ENCODE peak calls at places on chromosome 22, in ten cellular contexts. Z is CD8-positive, alpha-beta memory T cell; D is activated T-helper 2 cell treated with anti-CD3 and anti-CD28 coated beads, Interferon-gamma antibody, Interleukin-2, Interleukin-4, amounts not matched to agents 10 μg/mL and 5 μg/mL and 100 μg/mL, durations not matched to agents 14 hours and 24 hours and 36 hours; G is 8988T; N is PC-9; M is GOT3; I is RWPE1; W is Kasumi-1; H is HS-5; R is activated CD4-positive, alpha-beta T cell treated with anti-CD3 and anti-CD28 coated beads, Interleukin-2, amount 10 ng/mL, durations not matched to agents 7 days and 5 days. K is an unnamed sample.

GRCh38 chr22:33922268-33922667 is 2.0 kb upstream of the LARGE1 start:
- DNase-seq in Z (no peak), D (no peak), G (no peak), N (peak; percentile 16), M (no peak), I (no peak), W (no peak), H (no peak), R (no peak), K (no peak)

GRCh38 chr22:17084554-17085276 is at the start of gene IL17RA:
- DNase-seq in Z (peak; percentile 91), D (peak; percentile 94), G (peak; percentile 49), N (peak; percentile 86), M (peak; percentile 50), I (peak; percentile 80), W (peak; percentile 94), H (no peak), R (peak; percentile 95), K (peak; percentile 80)

GRCh38 chr22:49967333-49968241 is 7.0 kb downstream of the PIM3 start:
- DNase-seq in Z (no peak), D (no peak), G (peak; percentile 10), N (no peak), M (no peak), I (no peak), W (no peak), H (no peak), R (no peak), K (no peak)

GRCh38 chr22:37714634-37715033 is 17.8 kb downstream of the TRIOBP start:
- DNase-seq in Z (no peak), D (no peak), G (no peak), N (no peak), M (no peak), I (no peak), W (no peak), H (no peak), R (no peak), K (no peak)

GRCh38 chr22:42649261-42650056 is at the start of gene CYB5R3:
- DNase-seq in Z (peak; percentile 67), D (peak; percentile 73), G (peak; percentile 87), N (peak; percentile 70), M (peak; percentile 51), I (peak; percentile 84), W (peak; percentile 73), H (peak; percentile 29), R (peak; percentile 76), K (peak; percentile 91)

GRCh38 chr22:26054846-26055245 is 114.4 kb upstream of the SEZ6L start:
- DNase-seq in Z (no peak), D (no peak), G (no peak), N (no peak), M (no peak), I (no peak), W (no peak), H (no peak), R (no peak), K (no peak)

GRCh38 chr22:49166211-49166610 is 661.5 kb downstream of the BRD1 start:
- DNase-seq in Z (no peak), D (no peak), G (no peak), N (no peak), M (no peak), I (no peak), W (no peak), H (no peak), R (no peak), K (no peak)

GRCh38 chr22:46573781-46574437 is 36.5 kb upstream of the CELSR1 start:
- DNase-seq in Z (no peak), D (no peak), G (no peak), N (no peak), M (no peak), I (no peak), W (no peak), H (no peak), R (no peak), K (no peak)

GRCh38 chr22:37925311-37925710 is 19.2 kb downstream of the MICALL1 start:
- DNase-seq in Z (no peak), D (no peak), G (no peak), N (no peak), M (no peak), I (no peak), W (no peak), H (no peak), R (no peak), K (no peak)

GRCh38 chr22:38879961-38880360 is 7.9 kb upstream of the CBX6 start:
- DNase-seq in Z (no peak), D (no peak), G (no peak), N (no peak), M (no peak), I (no peak), W (no peak), H (no peak), R (no peak), K (no peak)

GRCh38 chr22:44098966-44099530 is 74.9 kb downstream of the PARVB start:
- DNase-seq in Z (no peak), D (no peak), G (no peak), N (no peak), M (no peak), I (no peak), W (no peak), H (no peak), R (no peak), K (no peak)

GRCh38 chr22:16699336-16699735 is 106.7 kb upstream of the CCT8L2 start:
- DNase-seq in Z (no peak), D (no peak), G (no peak), N (no peak), M (no peak), I (no peak), W (no peak), H (no peak), R (no peak), K (no peak)

GRCh38 chr22:48955351-48956311 is 872.0 kb downstream of the BRD1 start:
- DNase-seq in Z (no peak), D (no peak), G (no peak), N (no peak), M (no peak), I (no peak), W (no peak), H (no peak), R (no peak), K (no peak)

GRCh38 chr22:20324139-20324516 is 4.3 kb upstream of the DGCR6L start:
- DNase-seq in Z (no peak), D (peak; percentile 38), G (no peak), N (no peak), M (no peak), I (no peak), W (no peak), H (no peak), R (peak; percentile 63), K (no peak)

GRCh38 chr22:41442240-41442792 is 4.3 kb downstream of the TOB2 start:
- DNase-seq in Z (no peak), D (no peak), G (no peak), N (no peak), M (no peak), I (no peak), W (no peak), H (no peak), R (no peak), K (no peak)

GRCh38 chr22:22702159-22702873 is 57.9 kb downstream of the GGTLC2 start:
- DNase-seq in Z (no peak), D (no peak), G (no peak), N (no peak), M (no peak), I (no peak), W (no peak), H (no peak), R (no peak), K (no peak)

GRCh38 chr22:18947905-18948304 is 11.8 kb upstream of the PRODH start:
- DNase-seq in Z (no peak), D (no peak), G (no peak), N (no peak), M (no peak), I (no peak), W (no peak), H (no peak), R (no peak), K (no peak)

GRCh38 chr22:33337524-33337923 is 279.3 kb upstream of the SYN3 start:
- DNase-seq in Z (no peak), D (no peak), G (no peak), N (peak; percentile 26), M (no peak), I (no peak), W (no peak), H (no peak), R (no peak), K (no peak)

GRCh38 chr22:42080287-42080686 is 787 bp downstream of the SMDT1 start:
- DNase-seq in Z (no peak), D (no peak), G (no peak), N (peak; percentile 14), M (no peak), I (no peak), W (peak; percentile 26), H (no peak), R (peak; percentile 25), K (no peak)

GRCh38 chr22:43876866-43877509 is 14.7 kb upstream of the SULT4A1 start:
- DNase-seq in Z (no peak), D (no peak), G (no peak), N (no peak), M (no peak), I (no peak), W (no peak), H (no peak), R (no peak), K (no peak)